ENCODE peak calls at places on chromosomes 11 and 22, in seven cellular contexts. A is HS-27A; O is T1000; Q is suprapubic skin; D is fibroblast of lung; B is activated CD8-positive, alpha-beta T cell treated with anti-CD3 and anti-CD28 coated beads for 36 hours; C is stimulated activated CD4-positive, alpha-beta T cell treated with anti-CD3 and anti-CD28 coated beads, Interleukin-15, amount 100 ng/mL, for 48 hours. S is an unnamed sample.

GRCh38 chr22:39215430-39216142 is 29.2 kb downstream of the PDGFB start:
- DNase-seq in A (no peak), O (no peak), Q (peak), D (no peak), B (peak), C (no peak), S (no peak)

GRCh38 chr11:70503878-70504240 is 105.5 kb downstream of the CTTN start:
- DNase-seq in A (no peak), O (no peak), Q (no peak), D (no peak), B (no peak), C (no peak), S (no peak)

GRCh38 chr22:37179126-37179470 is 8.9 kb downstream of the C1QTNF6 start:
- DNase-seq in A (no peak), O (no peak), Q (no peak), D (no peak), B (no peak), C (no peak), S (no peak)

GRCh38 chr11:33732176-33732575 is 4.0 kb downstream of the CD59 start:
- DNase-seq in A (no peak), O (no peak), Q (no peak), D (no peak), B (no peak), C (no peak), S (no peak)

GRCh38 chr11:71285111-71285510 is 32.7 kb upstream of the SHANK2 start:
- DNase-seq in A (no peak), O (no peak), Q (no peak), D (no peak), B (no peak), C (no peak), S (no peak)

GRCh38 chr11:34425863-34426262 is 12.9 kb upstream of the CAT start:
- DNase-seq in A (no peak), O (no peak), Q (no peak), D (peak), B (no peak), C (no peak), S (no peak)

GRCh38 chr11:129975543-129975942 is 27.1 kb downstream of the PRDM10 start:
- DNase-seq in A (no peak), O (no peak), Q (no peak), D (no peak), B (no peak), C (no peak), S (no peak)

GRCh38 chr11:783581-784015 is 6.3 kb downstream of the CEND1 start:
- DNase-seq in A (no peak), O (no peak), Q (no peak), D (peak), B (peak), C (no peak), S (no peak)

GRCh38 chr11:116263770-116264169 is 509.0 kb downstream of the BUD13 start:
- DNase-seq in A (no peak), O (no peak), Q (no peak), D (no peak), B (no peak), C (no peak), S (no peak)